ENCODE peak calls at places on chromosomes 11 and 22, in four cellular contexts. F is Panc1, D is RPMI7951, M is pancreas. A is an unnamed sample.

GRCh38 chr22:40041738-40042137 is 47.0 kb downstream of the FAM83F start:
- DNase-seq in F (no peak), D (no peak), M (no peak), A (no peak)

GRCh38 chr22:44455963-44456358 is 42.1 kb downstream of the RTL6 start:
- DNase-seq in F (no peak), D (no peak), M (no peak), A (no peak)

GRCh38 chr11:122754553-122755322 is 83.6 kb upstream of the CRTAM start:
- DNase-seq in F (no peak), D (peak), M (no peak), A (no peak)

GRCh38 chr11:18372187-18372586 is 22.2 kb upstream of the LDHA start:
- DNase-seq in F (no peak), D (no peak), M (no peak), A (no peak)

GRCh38 chr11:68309621-68310185 is 2.7 kb upstream of the LRP5 start:
- DNase-seq in F (no peak), D (no peak), M (no peak), A (no peak)

GRCh38 chr22:23530766-23531282 is 49.3 kb downstream of the IGLL1 start:
- DNase-seq in F (no peak), D (no peak), M (peak), A (no peak)

GRCh38 chr11:57980201-57980600 is 43.5 kb upstream of the OR9Q1 start:
- DNase-seq in F (no peak), D (no peak), M (no peak), A (no peak)

GRCh38 chr11:121099885-121100284 is 1.2 kb upstream of the TECTA start:
- DNase-seq in F (no peak), D (peak), M (no peak), A (peak)

GRCh38 chr11:86666193-86666592 is 6.2 kb downstream of the ME3 start:
- DNase-seq in F (no peak), D (no peak), M (no peak), A (no peak)

GRCh38 chr11:66641834-66642233 is 3.3 kb downstream of the RBM4 start:
- DNase-seq in F (no peak), D (no peak), M (no peak), A (no peak)

GRCh38 chr11:126790550-126790981 is 210.0 kb downstream of the KIRREL3 start:
- DNase-seq in F (no peak), D (peak), M (no peak), A (peak)

GRCh38 chr22:36081023-36081431 is 52.4 kb upstream of the RBFOX2 start:
- DNase-seq in F (peak), D (peak), M (no peak), A (peak)

GRCh38 chr11:122406466-122406865 is 249.1 kb upstream of the UBASH3B start:
- DNase-seq in F (no peak), D (no peak), M (no peak), A (no peak)

GRCh38 chr22:44438481-44439131 is 59.4 kb downstream of the RTL6 start:
- DNase-seq in F (no peak), D (no peak), M (no peak), A (no peak)

GRCh38 chr22:43013355-43014061 is 1.4 kb downstream of the PACSIN2 start:
- DNase-seq in F (no peak), D (peak), M (no peak), A (no peak)

GRCh38 chr11:65400295-65401072 is 14.0 kb downstream of the FRMD8 start:
- DNase-seq in F (no peak), D (no peak), M (no peak), A (no peak)

GRCh38 chr22:36775589-36775965 is 342 bp downstream of the IFT27 start:
- DNase-seq in F (no peak), D (no peak), M (no peak), A (no peak)

GRCh38 chr11:127182586-127183203 is 182.1 kb upstream of the KIRREL3 start:
- DNase-seq in F (no peak), D (no peak), M (no peak), A (no peak)

GRCh38 chr11:118531597-118532084 is 649 bp downstream of the TMEM25 start:
- DNase-seq in F (no peak), D (no peak), M (peak), A (no peak)

GRCh38 chr11:36069576-36070214 is 125.8 kb downstream of the LDLRAD3 start:
- DNase-seq in F (no peak), D (no peak), M (no peak), A (no peak)

GRCh38 chr11:44301856-44302231 is 8.1 kb downstream of the ALX4 start:
- DNase-seq in F (no peak), D (peak), M (no peak), A (no peak)

GRCh38 chr22:42434283-42434682 is 2.1 kb upstream of the NFAM1 start:
- DNase-seq in F (no peak), D (no peak), M (no peak), A (no peak)

GRCh38 chr11:1988667-1989317 is 8.8 kb downstream of the H19 start:
- DNase-seq in F (no peak), D (no peak), M (peak), A (no peak)

GRCh38 chr22:22377335-22377734 is 131.2 kb downstream of the ZNF280B start:
- DNase-seq in F (no peak), D (no peak), M (no peak), A (no peak)

GRCh38 chr11:94774345-94774744 is 6.2 kb downstream of the AMOTL1 start:
- DNase-seq in F (no peak), D (no peak), M (no peak), A (no peak)